ENCODE peak calls at places on chromosome 16, in four cellular contexts. F is heart left ventricle; C is transverse colon; D is CD8-positive, alpha-beta T cell. B is an unnamed sample. For H3K27me3, the result is how much of the 10 kb centered on the place peaks cover.

GRCh38 chr16:19767497-19767896 is 49.4 kb downstream of the IQCK start:
- DNase-seq in C (no peak), D (no peak), F (no peak), B (no peak)

GRCh38 chr16:70553645-70554044 is 30.0 kb downstream of the SF3B3 start:
- DNase-seq in C (no peak), D (no peak), F (no peak), B (no peak)

GRCh38 chr16:48105456-48105855 is 50.3 kb downstream of the ABCC12 start:
- DNase-seq in D (no peak), F (no peak), C (no peak), B (no peak)

GRCh38 chr16:13193721-13194120 is 292.3 kb downstream of the SHISA9 start:
- DNase-seq in C (no peak), F (no peak), D (no peak), B (no peak)

GRCh38 chr16:17230932-17231581 is 239.7 kb downstream of the XYLT1 start:
- DNase-seq in D (no peak), F (no peak), C (no peak), B (no peak)

GRCh38 chr16:2829501-2830354 is at the start of gene ZG16B:
- DNase-seq in F (peak), C (peak), D (no peak), B (no peak)

GRCh38 chr16:3998793-3999478 is 117.3 kb downstream of the ADCY9 start:
- DNase-seq in F (no peak), D (no peak), C (no peak), B (no peak)

GRCh38 chr16:89300311-89300975 is 82.9 kb downstream of the ZNF778 start:
- DNase-seq in F (no peak), C (no peak), D (no peak), B (no peak)

GRCh38 chr16:89155184-89155679 is 16.3 kb upstream of the CDH15 start:
- DNase-seq in C (peak), F (peak), D (no peak), B (no peak)

GRCh38 chr16:64416232-64417010 is 705.4 kb downstream of the CDH11 start:
- DNase-seq in C (no peak), D (no peak), F (no peak), B (no peak)

GRCh38 chr16:79703066-79703465 is 102.5 kb upstream of the MAF start:
- DNase-seq in F (no peak), C (no peak), D (no peak), B (no peak)

GRCh38 chr16:1197237-1197866 is 27.7 kb downstream of the TPSG1 start:
- DNase-seq in D (no peak), F (no peak), C (no peak), B (no peak)

GRCh38 chr16:75379911-75380847 is 53.1 kb downstream of the CFDP1 start:
- DNase-seq in C (peak), F (no peak), D (peak), B (peak)

GRCh38 chr16:30766922-30767284 is 4.8 kb downstream of the RNF40 start:
- DNase-seq in D (no peak), F (no peak), C (no peak), B (no peak)

GRCh38 chr16:49269231-49269630 is 12.4 kb downstream of the CBLN1 start:
- DNase-seq in F (no peak), C (no peak), D (no peak), B (no peak)

GRCh38 chr16:86354641-86355040 is 155.7 kb upstream of the FOXF1 start:
- DNase-seq in D (no peak), F (no peak), C (no peak), B (no peak)

GRCh38 chr16:5523794-5524193 is 426.2 kb upstream of the EEF2KMT start:
- DNase-seq in F (no peak), D (no peak), C (no peak), B (no peak)

GRCh38 chr16:13070268-13070667 is 168.9 kb downstream of the SHISA9 start:
- DNase-seq in D (no peak), F (no peak), C (no peak), B (no peak)

GRCh38 chr16:17408296-17408695 is 62.5 kb downstream of the XYLT1 start:
- DNase-seq in C (no peak), F (no peak), D (no peak), B (no peak)

GRCh38 chr16:73058221-73058615 is 10.3 kb upstream of the ZFHX3 start:
- DNase-seq in C (peak), F (peak), D (no peak), B (no peak)

GRCh38 chr16:4477966-4478365 is 1.8 kb downstream of the HMOX2 start:
- DNase-seq in C (no peak), F (no peak), D (no peak), B (peak)

GRCh38 chr16:66344533-66345145 is 21.9 kb upstream of the CDH5 start:
- DNase-seq in F (no peak), C (no peak), D (peak), B (peak)

GRCh38 chr16:82456683-82457082 is 170.1 kb upstream of the CDH13 start:
- DNase-seq in F (no peak), D (peak), C (peak), B (no peak)

GRCh38 chr16:80664798-80665197 is 124.0 kb downstream of the DYNLRB2 start:
- DNase-seq in C (no peak), D (no peak), F (no peak), B (no peak)

GRCh38 chr16:88755745-88756443 is 29.1 kb downstream of the PIEZO1 start:
- DNase-seq in F (no peak), D (no peak), C (no peak), B (peak)

GRCh38 chr16:57754354-57755060 is 18.9 kb downstream of the KATNB1 start:
- DNase-seq in F (peak), D (no peak), C (no peak), B (no peak)
- H3K27me3 ChIP-seq in F (under half), D (under half), C (under half), B (under half)

DNA sequence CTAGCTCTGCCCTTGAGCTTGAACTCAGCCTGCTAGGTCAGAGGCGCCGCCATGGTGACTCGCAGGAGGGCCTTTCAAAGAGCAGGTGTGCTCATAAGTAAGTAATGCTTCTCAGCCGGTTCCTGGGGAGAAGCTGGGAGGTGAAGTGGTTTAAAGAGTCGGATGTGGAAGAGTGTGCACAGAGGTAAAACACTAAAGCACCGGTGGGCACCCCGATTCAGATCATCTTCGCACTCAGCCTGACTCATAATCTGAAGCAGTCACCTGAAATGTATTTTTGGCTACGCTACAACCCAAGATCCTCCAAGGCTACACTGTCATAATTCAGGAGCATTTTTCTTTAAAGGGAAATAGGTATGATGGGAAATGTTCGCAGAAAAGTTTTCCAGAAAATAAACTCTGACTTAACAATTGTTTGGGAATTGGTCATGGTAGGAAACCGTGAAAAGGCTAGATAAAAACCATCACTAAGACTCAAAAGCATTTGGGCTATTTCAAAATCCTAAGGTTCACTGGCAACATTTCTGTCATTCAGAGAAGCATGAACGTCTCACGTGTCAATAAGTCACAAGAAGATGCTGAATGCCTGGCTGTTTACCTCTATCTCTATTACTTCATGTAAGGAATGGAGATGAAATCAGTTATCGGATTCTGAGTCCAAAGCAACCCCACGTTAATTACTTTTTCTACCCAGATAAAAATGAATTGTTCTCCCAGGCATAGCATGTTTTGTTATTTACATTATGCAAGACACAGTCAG is 17.8 kb downstream of the CDH8 start:
- DNase-seq in C (no peak), F (no peak), D (no peak), B (no peak)
- H3K27me3 ChIP-seq in C (under half), F (under half), D (under half), B (under half)

DNA sequence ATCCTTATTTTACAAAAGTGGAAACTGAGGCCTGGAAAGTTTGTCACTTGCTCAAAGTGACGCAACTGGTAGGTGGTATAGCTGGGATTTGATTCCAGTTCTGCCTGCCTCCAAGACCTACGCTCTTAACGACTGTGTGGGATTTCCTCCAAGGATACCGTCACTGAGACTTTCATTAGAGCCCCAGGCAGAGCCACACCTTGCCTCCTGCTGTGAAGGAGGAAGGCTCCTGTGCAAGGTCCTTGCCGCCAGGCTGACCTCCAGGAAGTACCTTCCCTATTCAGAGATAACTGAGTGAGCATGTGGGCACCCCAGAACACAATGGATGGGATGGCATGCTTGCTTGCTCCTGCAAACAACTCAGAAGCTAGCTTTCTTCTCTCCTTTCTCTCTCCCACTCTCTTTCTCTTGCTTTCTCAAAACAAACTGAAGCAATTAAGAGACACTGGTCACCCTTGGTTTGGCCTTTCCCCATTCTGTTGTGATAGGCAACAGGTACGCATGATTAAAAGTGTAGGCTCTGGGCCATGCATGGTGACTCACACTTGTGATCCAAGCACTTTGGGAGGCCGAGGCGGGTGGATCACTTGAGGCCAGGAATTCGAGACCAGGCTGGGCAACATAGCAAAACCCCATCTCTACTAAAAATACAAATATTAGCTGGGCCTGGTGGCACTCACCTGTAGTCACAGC is 30.7 kb downstream of the CACNG3 start:
- DNase-seq in C (no peak), D (no peak), F (no peak), B (no peak)
- H3K27me3 ChIP-seq in C (under half), D (under half), F (under half), B (under half)

DNA sequence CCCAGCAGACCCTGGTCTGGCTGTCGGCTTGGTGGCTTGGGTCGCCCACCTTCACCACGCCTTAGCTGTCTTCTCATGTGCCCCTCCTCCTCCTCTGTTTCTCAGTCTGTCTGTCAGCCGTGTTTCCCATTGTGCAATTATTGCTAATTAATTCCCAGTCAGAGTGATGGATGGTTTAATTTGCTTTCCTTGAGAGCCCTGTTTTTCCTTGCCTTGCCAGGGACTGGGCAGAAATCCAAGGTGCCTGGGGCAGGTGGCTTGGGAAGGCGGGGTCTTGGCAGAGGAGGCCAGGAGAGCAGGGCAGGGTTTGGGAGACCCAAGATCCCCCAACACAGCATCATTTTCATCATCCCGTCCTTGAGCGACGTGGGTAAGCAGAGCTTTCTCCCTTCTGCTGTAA is 21.3 kb downstream of the NECAB2 start:
- DNase-seq in C (no peak), F (peak), D (no peak), B (no peak)
- H3K27me3 ChIP-seq in C (under half), F (under half), D (under half), B (under half)

GRCh38 chr16:27918755-27919154 is 144.8 kb downstream of the GSG1L start:
- DNase-seq in C (no peak), D (no peak), F (no peak), B (no peak)
- H3K27me3 ChIP-seq in C (under half), D (under half), F (under half), B (under half)

DNA sequence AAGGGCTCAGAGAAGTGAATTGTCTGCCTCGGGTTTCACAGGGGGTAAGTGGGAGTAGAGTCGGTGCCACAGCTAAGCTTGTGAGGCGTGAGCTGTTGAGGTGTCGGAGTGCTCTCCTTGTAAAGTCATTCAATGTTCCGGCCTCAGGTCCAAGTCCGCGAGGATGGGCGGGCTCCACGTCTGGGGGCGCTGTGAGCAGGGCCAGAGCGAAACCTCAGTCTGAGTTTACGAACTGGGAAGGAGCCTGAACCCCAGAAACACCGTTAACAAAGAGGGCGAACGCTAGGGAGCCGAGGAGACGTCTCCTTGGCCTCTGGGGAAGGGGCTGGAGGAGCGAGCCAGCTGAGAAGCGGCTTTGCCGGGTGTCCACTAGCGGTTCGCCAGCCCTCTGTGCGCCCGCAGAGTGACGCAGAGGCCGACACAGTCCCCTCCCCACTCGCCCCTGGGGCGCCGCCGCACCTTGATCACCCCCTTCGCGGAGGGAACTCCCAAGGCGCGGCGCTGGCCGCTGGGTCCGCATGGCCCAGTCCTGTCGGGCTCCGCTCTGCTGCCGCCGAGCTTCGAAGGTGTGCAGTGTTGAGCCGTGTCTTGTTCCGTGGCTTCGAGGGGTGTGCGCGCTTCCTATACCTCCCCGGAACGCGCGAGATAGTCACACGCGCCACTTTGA is 4.9 kb downstream of the IRX3 start:
- DNase-seq in C (peak), F (peak), D (no peak), B (no peak)
- H3K27me3 ChIP-seq in C (half or more), F (under half), D (under half), B (under half)

B was measured in CD4-positive, alpha-beta memory T cell.